ENCODE peak calls at places on chromosome 10, in eight cellular contexts. Q, V, Y, P, B, O, W and X are unnamed samples.
A peak's percentile ranks its signal among the peaks of the same experiment; 100 is the strongest.

GRCh38 chr10:71191459-71192113 is 20.8 kb upstream of the UNC5B start:
- DNase-seq in P (peak; percentile 80), V (no peak), O (no peak), W (no peak), Y (no peak), B (no peak), Q (peak; percentile 82), X (no peak)

GRCh38 chr10:3749597-3750351 is 35.2 kb downstream of the KLF6 start:
- DNase-seq in P (no peak), O (no peak), W (peak; percentile 77), Y (peak; percentile 70), Q (no peak), B (no peak), V (no peak), X (peak; percentile 76)

GRCh38 chr10:76086571-76087260 is 655.3 kb downstream of the LRMDA start:
- DNase-seq in Y (peak; percentile 84), V (peak; percentile 51), Q (peak; percentile 72), O (no peak), W (peak; percentile 80), P (peak; percentile 19), B (no peak), X (peak; percentile 88)

GRCh38 chr10:101558671-101559595 is 29.1 kb downstream of the POLL start:
- DNase-seq in V (no peak), W (no peak), B (no peak), P (peak; percentile 89), Y (no peak), Q (no peak), O (no peak), X (no peak)

GRCh38 chr10:87585565-87586514 is 73.8 kb upstream of the PAPSS2 start:
- DNase-seq in V (no peak), O (no peak), P (no peak), Q (no peak), W (no peak), Y (peak; percentile 92), B (no peak), X (no peak)

GRCh38 chr10:132457328-132458070 is 60.5 kb downstream of the PWWP2B start:
- DNase-seq in B (no peak), Y (no peak), V (peak; percentile 26), P (no peak), W (peak; percentile 45), Q (no peak), O (no peak), X (peak; percentile 11)

GRCh38 chr10:34967411-34967880 is 122.7 kb downstream of the CUL2 start:
- DNase-seq in Q (no peak), V (no peak), B (no peak), Y (no peak), W (peak; percentile 56), O (no peak), P (no peak), X (no peak)

GRCh38 chr10:1187855-1188555 is 131.8 kb downstream of the WDR37 start:
- DNase-seq in P (no peak), Y (peak; percentile 49), B (no peak), V (no peak), Q (no peak), O (no peak), W (no peak), X (no peak)

GRCh38 chr10:82564353-82565218 is 689.6 kb downstream of the NRG3 start:
- DNase-seq in W (no peak), Q (no peak), V (no peak), P (no peak), B (no peak), O (no peak), Y (no peak), X (peak; percentile 27)

GRCh38 chr10:49168821-49169495 is 19.2 kb downstream of the TMEM273 start:
- DNase-seq in Y (no peak), Q (no peak), V (no peak), P (no peak), W (no peak), O (no peak), B (no peak), X (no peak)

GRCh38 chr10:71740069-71740468 is 20.5 kb upstream of the C10orf105 start:
- DNase-seq in Y (peak; percentile 39), B (no peak), P (no peak), O (no peak), V (no peak), W (no peak), Q (no peak), X (peak; percentile 86)

GRCh38 chr10:114970515-114970914 is 32.5 kb downstream of the TRUB1 start:
- DNase-seq in O (no peak), Y (no peak), B (no peak), P (no peak), W (no peak), V (no peak), Q (peak; percentile 61), X (no peak)

GRCh38 chr10:131896403-131896802 is 4.4 kb upstream of the PPP2R2D start:
- DNase-seq in P (no peak), O (peak; percentile 25), W (no peak), Q (no peak), B (no peak), Y (no peak), V (no peak), X (no peak)

GRCh38 chr10:48531486-48531885 is 73.4 kb downstream of the ARHGAP22 start:
- DNase-seq in W (no peak), O (no peak), Q (no peak), Y (no peak), V (no peak), B (no peak), P (no peak), X (no peak)

GRCh38 chr10:112695539-112695938 is 248.5 kb downstream of the VTI1A start:
- DNase-seq in Q (no peak), W (no peak), Y (peak; percentile 47), P (no peak), O (no peak), V (no peak), B (no peak), X (no peak)

GRCh38 chr10:72087969-72088878 is at the start of gene SPOCK2:
- DNase-seq in V (no peak), B (no peak), W (peak; percentile 55), Y (peak; percentile 37), Q (peak; percentile 64), P (peak; percentile 79), O (peak; percentile 77), X (no peak)

GRCh38 chr10:17643339-17643754 is 604 bp upstream of the STAM start:
- DNase-seq in P (peak; percentile 72), W (peak; percentile 93), V (peak; percentile 65), B (peak; percentile 86), O (no peak), Y (peak; percentile 86), Q (peak; percentile 69), X (peak; percentile 84)

GRCh38 chr10:121497513-121497912 is 100.7 kb downstream of the FGFR2 start:
- DNase-seq in B (no peak), Q (no peak), P (peak; percentile 55), V (no peak), Y (peak; percentile 39), W (no peak), O (no peak), X (no peak)
- H3K36me3 ChIP-seq in B (peaks cover 5% of the 10 kb centered on the region), Q (peaks cover 30% of the 10 kb centered on the region), P (no peaks in the 10 kb centered on the region), V (no peaks in the 10 kb centered on the region), Y (no peaks in the 10 kb centered on the region), W (no peaks in the 10 kb centered on the region), O (no peaks in the 10 kb centered on the region), X (no peaks in the 10 kb centered on the region)

GRCh38 chr10:59804220-59804619 is 51.0 kb upstream of the MRLN start:
- DNase-seq in Q (no peak), O (no peak), P (no peak), V (no peak), W (no peak), Y (no peak), B (no peak), X (no peak)

GRCh38 chr10:59803714-59804113 is 50.5 kb upstream of the MRLN start:
- DNase-seq in V (no peak), Q (no peak), Y (no peak), P (no peak), W (no peak), B (no peak), O (no peak), X (no peak)

GRCh38 chr10:59807629-59808620 is 54.7 kb upstream of the MRLN start:
- DNase-seq in W (peak; percentile 92), Q (no peak), V (no peak), B (peak; percentile 67), P (no peak), Y (no peak), O (no peak), X (no peak)

GRCh38 chr10:59801171-59801570 is 47.9 kb upstream of the MRLN start:
- DNase-seq in Y (no peak), B (no peak), O (no peak), W (no peak), P (no peak), Q (no peak), V (no peak), X (no peak)

GRCh38 chr10:59805043-59805442 is 51.8 kb upstream of the MRLN start:
- DNase-seq in Q (peak; percentile 74), Y (peak; percentile 15), O (no peak), P (peak; percentile 23), V (no peak), B (no peak), W (peak; percentile 64), X (peak; percentile 67)
- H3K27me3 ChIP-seq in Q (no peaks in the 10 kb centered on the region), Y (no peaks in the 10 kb centered on the region), O (no peaks in the 10 kb centered on the region), P (no peaks in the 10 kb centered on the region), V (no peaks in the 10 kb centered on the region), B (no peaks in the 10 kb centered on the region), W (no peaks in the 10 kb centered on the region), X (no peaks in the 10 kb centered on the region)

DNA sequence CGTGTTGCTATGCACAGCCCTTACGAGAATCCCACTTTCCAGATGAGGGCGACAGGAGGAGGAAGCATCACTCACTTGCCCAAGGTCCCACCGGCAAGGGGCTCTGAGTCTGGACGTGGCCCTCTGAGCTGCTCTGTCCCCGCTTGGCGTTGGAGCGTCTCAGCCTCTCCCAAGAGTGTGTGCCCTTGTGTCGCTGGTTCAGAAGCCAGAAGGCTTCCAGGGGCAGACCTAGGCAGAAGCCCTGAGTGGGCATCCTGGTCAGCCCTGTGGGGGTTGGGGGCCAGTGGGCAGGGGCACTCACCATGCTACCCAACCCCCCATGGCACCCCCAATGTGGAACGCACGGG is 96.7 kb downstream of the LHPP start:
- DNase-seq in B (no peak), V (no peak), Q (no peak), P (no peak), Y (no peak), W (no peak), O (no peak), X (no peak)
- H3K27ac ChIP-seq in B (peak overlapping the region; percentile 47), V (no peak overlapping the region), Q (no peak overlapping the region), P (no peak overlapping the region), Y (no peak overlapping the region), W (peak overlapping the region; percentile 89), O (no peak overlapping the region), X (no peak overlapping the region)

DNA sequence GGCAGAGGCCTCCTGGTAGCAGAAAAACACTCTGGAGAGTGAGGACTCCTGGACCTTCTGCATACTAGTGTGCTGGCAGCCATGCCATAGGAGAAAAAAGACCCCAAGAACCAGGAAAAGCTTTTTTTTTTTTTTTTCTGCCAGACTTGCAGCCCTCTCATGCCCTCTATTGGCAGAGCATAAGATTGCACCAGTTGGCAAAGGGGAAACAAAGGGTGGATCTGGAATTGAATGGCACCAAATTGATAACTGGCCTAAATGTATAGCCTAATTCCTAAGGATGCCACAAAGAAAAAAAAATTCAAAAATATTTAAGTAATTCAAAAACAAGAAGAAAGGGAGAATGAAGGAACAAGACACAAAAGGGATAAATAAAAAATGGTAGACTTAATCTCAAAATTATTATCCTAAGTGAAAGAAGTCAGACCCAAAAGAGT is 112.5 kb upstream of the GHITM start:
- DNase-seq in Y (peak; percentile 14), Q (peak; percentile 73), O (no peak), P (peak; percentile 35), W (no peak), B (no peak), V (no peak), X (no peak)
- H3K36me3 ChIP-seq in Y (no peaks in the 10 kb centered on the region), Q (no peaks in the 10 kb centered on the region), O (no peaks in the 10 kb centered on the region), P (no peaks in the 10 kb centered on the region), W (no peaks in the 10 kb centered on the region), B (no peaks in the 10 kb centered on the region), V (no peaks in the 10 kb centered on the region), X (no peaks in the 10 kb centered on the region)